ENCODE peak calls at places on chromosomes 12 and 14, in six cellular contexts. One of them, this sample, is unnamed.

GRCh38 chr12:96356831-96357230 is 43.4 kb downstream of the CDK17 start:
- DNase-seq in gastrocnemius medialis: no peak
- DNase-seq in amniotic stem cell: no peak
- DNase-seq in T-helper 9 cell: no peak
- DNase-seq in NCI-H748 treated with DMSO at 0.1 percent for 48 hours: no peak
- DNase-seq in NCI-H774: no peak
- DNase-seq in this sample: no peak

GRCh38 chr14:94952097-94952496 is 182.2 kb upstream of the GSC start:
- DNase-seq in NCI-H748 treated with DMSO at 0.1 percent for 48 hours: no peak
- DNase-seq in amniotic stem cell: no peak
- DNase-seq in gastrocnemius medialis: no peak
- DNase-seq in T-helper 9 cell: no peak
- DNase-seq in NCI-H774: no peak
- DNase-seq in this sample: no peak

GRCh38 chr14:21476526-21476924 is 234 bp downstream of the RAB2B start:
- DNase-seq in gastrocnemius medialis: no peak
- DNase-seq in NCI-H748 treated with DMSO at 0.1 percent for 48 hours: peak; percentile 86
- DNase-seq in T-helper 9 cell: peak; percentile 92
- DNase-seq in amniotic stem cell: peak; percentile 62
- DNase-seq in NCI-H774: peak; percentile 92
- DNase-seq in this sample: no peak

GRCh38 chr14:38120109-38120508 is 87.6 kb upstream of the SSTR1 start:
- DNase-seq in T-helper 9 cell: no peak
- DNase-seq in NCI-H774: no peak
- DNase-seq in amniotic stem cell: no peak
- DNase-seq in NCI-H748 treated with DMSO at 0.1 percent for 48 hours: no peak
- DNase-seq in gastrocnemius medialis: no peak
- DNase-seq in this sample: no peak

GRCh38 chr12:122646568-122647220 is 56.5 kb downstream of the HCAR2 start:
- DNase-seq in T-helper 9 cell: no peak
- DNase-seq in NCI-H748 treated with DMSO at 0.1 percent for 48 hours: no peak
- DNase-seq in gastrocnemius medialis: no peak
- DNase-seq in amniotic stem cell: peak; percentile 19
- DNase-seq in NCI-H774: no peak
- DNase-seq in this sample: no peak

GRCh38 chr14:68781161-68782021 is 11.5 kb downstream of the ZFP36L1 start:
- DNase-seq in NCI-H774: no peak
- DNase-seq in NCI-H748 treated with DMSO at 0.1 percent for 48 hours: no peak
- DNase-seq in amniotic stem cell: no peak
- DNase-seq in T-helper 9 cell: peak; percentile 50
- DNase-seq in gastrocnemius medialis: no peak
- DNase-seq in this sample: no peak

GRCh38 chr12:53046655-53047220 is 3.1 kb upstream of the TNS2 start:
- DNase-seq in NCI-H774: peak; percentile 89
- DNase-seq in amniotic stem cell: peak; percentile 73
- DNase-seq in NCI-H748 treated with DMSO at 0.1 percent for 48 hours: peak; percentile 45
- DNase-seq in T-helper 9 cell: no peak
- DNase-seq in gastrocnemius medialis: peak; percentile 82
- DNase-seq in this sample: peak; percentile 74

GRCh38 chr12:28874758-28875157 is 274.3 kb upstream of the FAR2 start:
- DNase-seq in gastrocnemius medialis: no peak
- DNase-seq in NCI-H748 treated with DMSO at 0.1 percent for 48 hours: no peak
- DNase-seq in amniotic stem cell: no peak
- DNase-seq in T-helper 9 cell: no peak
- DNase-seq in NCI-H774: no peak
- DNase-seq in this sample: no peak

GRCh38 chr12:122850695-122851350 is 15.6 kb downstream of the HIP1R start:
- DNase-seq in T-helper 9 cell: no peak
- DNase-seq in NCI-H748 treated with DMSO at 0.1 percent for 48 hours: no peak
- DNase-seq in amniotic stem cell: no peak
- DNase-seq in NCI-H774: no peak
- DNase-seq in gastrocnemius medialis: no peak
- DNase-seq in this sample: no peak

GRCh38 chr12:115085594-115085993 is 401.6 kb upstream of the TBX3 start:
- DNase-seq in NCI-H748 treated with DMSO at 0.1 percent for 48 hours: no peak
- DNase-seq in amniotic stem cell: no peak
- DNase-seq in T-helper 9 cell: no peak
- DNase-seq in gastrocnemius medialis: no peak
- DNase-seq in NCI-H774: no peak
- DNase-seq in this sample: no peak

GRCh38 chr12:51832708-51833107 is 15.8 kb downstream of the FIGNL2 start:
- DNase-seq in amniotic stem cell: no peak
- DNase-seq in gastrocnemius medialis: no peak
- DNase-seq in T-helper 9 cell: no peak
- DNase-seq in NCI-H748 treated with DMSO at 0.1 percent for 48 hours: no peak
- DNase-seq in NCI-H774: no peak
- DNase-seq in this sample: no peak

GRCh38 chr12:61810486-61810885 is 449.7 kb upstream of the USP15 start:
- DNase-seq in gastrocnemius medialis: no peak
- DNase-seq in NCI-H774: no peak
- DNase-seq in amniotic stem cell: no peak
- DNase-seq in NCI-H748 treated with DMSO at 0.1 percent for 48 hours: no peak
- DNase-seq in T-helper 9 cell: no peak
- DNase-seq in this sample: no peak